ENCODE peak calls at places on chromosomes 12 and 14, in five cellular contexts. M, Y, Z, Q and D are unnamed samples.

GRCh38 chr14:49134940-49135339 is 451.2 kb downstream of the RPS29 start:
- DNase-seq in M (peak), Y (no peak), Z (no peak), Q (peak), D (no peak)

GRCh38 chr12:53791735-53792326 is 40.1 kb upstream of the CISTR start:
- DNase-seq in M (peak), Y (no peak), Z (no peak), Q (peak), D (no peak)

GRCh38 chr12:77062846-77063461 is 2.4 kb downstream of the E2F7 start:
- DNase-seq in M (no peak), Y (peak), Z (no peak), Q (no peak), D (peak)

GRCh38 chr14:32480337-32480736 is 151.2 kb downstream of the AKAP6 start:
- DNase-seq in M (no peak), Y (no peak), Z (no peak), Q (no peak), D (no peak)

GRCh38 chr12:45219621-45220020 is 3.7 kb downstream of the ANO6 start:
- DNase-seq in M (no peak), Y (no peak), Z (no peak), Q (no peak), D (no peak)

GRCh38 chr14:99099051-99099787 is 172.8 kb downstream of the BCL11B start:
- DNase-seq in M (no peak), Y (no peak), Z (no peak), Q (no peak), D (no peak)

GRCh38 chr12:124543052-124543590 is 24.3 kb downstream of the NCOR2 start:
- DNase-seq in M (peak), Y (no peak), Z (no peak), Q (peak), D (no peak)

GRCh38 chr12:40098406-40099145 is 7.3 kb downstream of the SLC2A13 start:
- DNase-seq in M (no peak), Y (no peak), Z (no peak), Q (no peak), D (no peak)

GRCh38 chr12:111842556-111843396 is 748 bp downstream of the MAPKAPK5 start:
- DNase-seq in M (peak), Y (no peak), Z (no peak), Q (peak), D (no peak)

GRCh38 chr14:101738921-101739320 is 22.6 kb upstream of the PPP2R5C start:
- DNase-seq in M (no peak), Y (no peak), Z (no peak), Q (no peak), D (no peak)

GRCh38 chr14:64501326-64502171 is 2.1 kb downstream of the ZBTB25 start:
- DNase-seq in M (peak), Y (no peak), Z (no peak), Q (peak), D (no peak)

GRCh38 chr14:51873221-51873893 is 12.9 kb downstream of the GNG2 start:
- DNase-seq in M (peak), Y (peak), Z (no peak), Q (peak), D (peak)

GRCh38 chr14:74326369-74327152 is 21.7 kb upstream of the VRTN start:
- DNase-seq in M (peak), Y (no peak), Z (no peak), Q (peak), D (no peak)

GRCh38 chr12:109951751-109952150 is 44.4 kb downstream of the GIT2 start:
- DNase-seq in M (no peak), Y (no peak), Z (no peak), Q (no peak), D (no peak)

GRCh38 chr14:102590667-102591099 is 1.8 kb upstream of the RCOR1 start:
- DNase-seq in M (peak), Y (no peak), Z (peak), Q (peak), D (no peak)

GRCh38 chr12:65121956-65122469 is 908 bp upstream of the WIF1 start:
- DNase-seq in M (peak), Y (no peak), Z (no peak), Q (no peak), D (no peak)

GRCh38 chr12:77133566-77133965 is 68.2 kb upstream of the E2F7 start:
- DNase-seq in M (peak), Y (no peak), Z (no peak), Q (no peak), D (no peak)

GRCh38 chr12:75585309-75585708 is 73.9 kb upstream of the KRR1 start:
- DNase-seq in M (no peak), Y (no peak), Z (no peak), Q (no peak), D (no peak)

GRCh38 chr12:124481257-124481750 is 86.1 kb downstream of the NCOR2 start:
- DNase-seq in M (no peak), Y (no peak), Z (no peak), Q (peak), D (no peak)

GRCh38 chr12:104137902-104138746 is at the start of gene NFYB:
- DNase-seq in M (peak), Y (peak), Z (peak), Q (peak), D (peak)

GRCh38 chr14:89237923-89238529 is 179.0 kb downstream of the FOXN3 start:
- DNase-seq in M (peak), Y (no peak), Z (no peak), Q (no peak), D (no peak)

GRCh38 chr12:117850048-117850447 is 118.7 kb downstream of the KSR2 start:
- DNase-seq in M (peak), Y (peak), Z (no peak), Q (peak), D (no peak)

GRCh38 chr12:26823391-26823790 is 9.6 kb downstream of the ITPR2 start:
- DNase-seq in M (no peak), Y (no peak), Z (no peak), Q (no peak), D (no peak)